ENCODE peak calls at places on chromosomes 11 and 22, in ten cellular contexts. One of them, this sample, is unnamed.
A peak's percentile ranks its signal among the peaks of the same experiment; 100 is the strongest.

GRCh38 chr22:37925767-37926166 is 19.7 kb downstream of the MICALL1 start:
- DNase-seq in stimulated activated CD8-positive, alpha-beta memory T cell treated with anti-CD3 and anti-CD28 coated beads, Interleukin-12 subunit alpha, Interleukin-12 subunit beta, amount 100 ng/mL, for 4 hours: no peak
- DNase-seq in NAMALWA: no peak
- DNase-seq in activated naive CD8-positive, alpha-beta T cell treated with anti-CD3 and anti-CD28 coated beads, Interleukin-2, amount 50 U/mL, for 24 hours: no peak
- DNase-seq in mucosa of descending colon: no peak
- DNase-seq in lower lobe of right lung: no peak
- DNase-seq in non-pigmented ciliary epithelial cell: no peak
- DNase-seq in activated CD4-positive, alpha-beta T cell treated with anti-CD3 and anti-CD28 coated beads, Interleukin-2, amount 50 U/mL, for 48 hours: no peak
- DNase-seq in cardiac fibroblast: no peak
- DNase-seq in aorta: no peak
- DNase-seq in this sample: no peak

GRCh38 chr22:27585141-27585540 is 216.4 kb downstream of the MN1 start:
- DNase-seq in stimulated activated CD8-positive, alpha-beta memory T cell treated with anti-CD3 and anti-CD28 coated beads, Interleukin-12 subunit alpha, Interleukin-12 subunit beta, amount 100 ng/mL, for 4 hours: no peak
- DNase-seq in NAMALWA: no peak
- DNase-seq in activated naive CD8-positive, alpha-beta T cell treated with anti-CD3 and anti-CD28 coated beads, Interleukin-2, amount 50 U/mL, for 24 hours: no peak
- DNase-seq in mucosa of descending colon: no peak
- DNase-seq in lower lobe of right lung: no peak
- DNase-seq in non-pigmented ciliary epithelial cell: no peak
- DNase-seq in activated CD4-positive, alpha-beta T cell treated with anti-CD3 and anti-CD28 coated beads, Interleukin-2, amount 50 U/mL, for 48 hours: no peak
- DNase-seq in cardiac fibroblast: peak; percentile 34
- DNase-seq in aorta: no peak
- DNase-seq in this sample: no peak

GRCh38 chr11:128407962-128408361 is 179.4 kb downstream of the ETS1 start:
- DNase-seq in stimulated activated CD8-positive, alpha-beta memory T cell treated with anti-CD3 and anti-CD28 coated beads, Interleukin-12 subunit alpha, Interleukin-12 subunit beta, amount 100 ng/mL, for 4 hours: no peak
- DNase-seq in NAMALWA: no peak
- DNase-seq in activated naive CD8-positive, alpha-beta T cell treated with anti-CD3 and anti-CD28 coated beads, Interleukin-2, amount 50 U/mL, for 24 hours: no peak
- DNase-seq in mucosa of descending colon: no peak
- DNase-seq in lower lobe of right lung: no peak
- DNase-seq in non-pigmented ciliary epithelial cell: peak; percentile 45
- DNase-seq in activated CD4-positive, alpha-beta T cell treated with anti-CD3 and anti-CD28 coated beads, Interleukin-2, amount 50 U/mL, for 48 hours: no peak
- DNase-seq in cardiac fibroblast: peak; percentile 68
- DNase-seq in aorta: no peak
- DNase-seq in this sample: no peak

GRCh38 chr22:17411213-17411612 is 42.0 kb downstream of the CECR2 start:
- DNase-seq in stimulated activated CD8-positive, alpha-beta memory T cell treated with anti-CD3 and anti-CD28 coated beads, Interleukin-12 subunit alpha, Interleukin-12 subunit beta, amount 100 ng/mL, for 4 hours: no peak
- DNase-seq in NAMALWA: no peak
- DNase-seq in activated naive CD8-positive, alpha-beta T cell treated with anti-CD3 and anti-CD28 coated beads, Interleukin-2, amount 50 U/mL, for 24 hours: no peak
- DNase-seq in mucosa of descending colon: no peak
- DNase-seq in lower lobe of right lung: no peak
- DNase-seq in non-pigmented ciliary epithelial cell: no peak
- DNase-seq in activated CD4-positive, alpha-beta T cell treated with anti-CD3 and anti-CD28 coated beads, Interleukin-2, amount 50 U/mL, for 48 hours: no peak
- DNase-seq in cardiac fibroblast: peak; percentile 63
- DNase-seq in aorta: no peak
- DNase-seq in this sample: no peak

GRCh38 chr22:41417622-41418390 is 28.8 kb downstream of the TOB2 start:
- DNase-seq in stimulated activated CD8-positive, alpha-beta memory T cell treated with anti-CD3 and anti-CD28 coated beads, Interleukin-12 subunit alpha, Interleukin-12 subunit beta, amount 100 ng/mL, for 4 hours: no peak
- DNase-seq in NAMALWA: no peak
- DNase-seq in activated naive CD8-positive, alpha-beta T cell treated with anti-CD3 and anti-CD28 coated beads, Interleukin-2, amount 50 U/mL, for 24 hours: no peak
- DNase-seq in mucosa of descending colon: peak; percentile 85
- DNase-seq in lower lobe of right lung: peak; percentile 95
- DNase-seq in non-pigmented ciliary epithelial cell: no peak
- DNase-seq in activated CD4-positive, alpha-beta T cell treated with anti-CD3 and anti-CD28 coated beads, Interleukin-2, amount 50 U/mL, for 48 hours: no peak
- DNase-seq in cardiac fibroblast: peak; percentile 19
- DNase-seq in aorta: peak; percentile 98
- DNase-seq in this sample: peak; percentile 96

GRCh38 chr11:75337195-75337654 is 14.2 kb downstream of the ARRB1 start:
- DNase-seq in stimulated activated CD8-positive, alpha-beta memory T cell treated with anti-CD3 and anti-CD28 coated beads, Interleukin-12 subunit alpha, Interleukin-12 subunit beta, amount 100 ng/mL, for 4 hours: no peak
- DNase-seq in NAMALWA: no peak
- DNase-seq in activated naive CD8-positive, alpha-beta T cell treated with anti-CD3 and anti-CD28 coated beads, Interleukin-2, amount 50 U/mL, for 24 hours: no peak
- DNase-seq in mucosa of descending colon: peak; percentile 36
- DNase-seq in lower lobe of right lung: peak; percentile 61
- DNase-seq in non-pigmented ciliary epithelial cell: no peak
- DNase-seq in activated CD4-positive, alpha-beta T cell treated with anti-CD3 and anti-CD28 coated beads, Interleukin-2, amount 50 U/mL, for 48 hours: no peak
- DNase-seq in cardiac fibroblast: peak; percentile 65
- DNase-seq in aorta: no peak
- DNase-seq in this sample: no peak

GRCh38 chr11:44833869-44834452 is 107.2 kb downstream of the TSPAN18 start:
- DNase-seq in stimulated activated CD8-positive, alpha-beta memory T cell treated with anti-CD3 and anti-CD28 coated beads, Interleukin-12 subunit alpha, Interleukin-12 subunit beta, amount 100 ng/mL, for 4 hours: no peak
- DNase-seq in NAMALWA: no peak
- DNase-seq in activated naive CD8-positive, alpha-beta T cell treated with anti-CD3 and anti-CD28 coated beads, Interleukin-2, amount 50 U/mL, for 24 hours: no peak
- DNase-seq in mucosa of descending colon: no peak
- DNase-seq in lower lobe of right lung: no peak
- DNase-seq in non-pigmented ciliary epithelial cell: no peak
- DNase-seq in activated CD4-positive, alpha-beta T cell treated with anti-CD3 and anti-CD28 coated beads, Interleukin-2, amount 50 U/mL, for 48 hours: no peak
- DNase-seq in cardiac fibroblast: no peak
- DNase-seq in aorta: no peak
- DNase-seq in this sample: peak; percentile 62

GRCh38 chr11:126450806-126451205 is 95.3 kb downstream of the ST3GAL4 start:
- DNase-seq in stimulated activated CD8-positive, alpha-beta memory T cell treated with anti-CD3 and anti-CD28 coated beads, Interleukin-12 subunit alpha, Interleukin-12 subunit beta, amount 100 ng/mL, for 4 hours: no peak
- DNase-seq in NAMALWA: no peak
- DNase-seq in activated naive CD8-positive, alpha-beta T cell treated with anti-CD3 and anti-CD28 coated beads, Interleukin-2, amount 50 U/mL, for 24 hours: no peak
- DNase-seq in mucosa of descending colon: no peak
- DNase-seq in lower lobe of right lung: no peak
- DNase-seq in non-pigmented ciliary epithelial cell: no peak
- DNase-seq in activated CD4-positive, alpha-beta T cell treated with anti-CD3 and anti-CD28 coated beads, Interleukin-2, amount 50 U/mL, for 48 hours: no peak
- DNase-seq in cardiac fibroblast: no peak
- DNase-seq in aorta: no peak
- DNase-seq in this sample: no peak

GRCh38 chr22:33853200-33854097 is 66.8 kb downstream of the LARGE1 start:
- DNase-seq in stimulated activated CD8-positive, alpha-beta memory T cell treated with anti-CD3 and anti-CD28 coated beads, Interleukin-12 subunit alpha, Interleukin-12 subunit beta, amount 100 ng/mL, for 4 hours: peak; percentile 1
- DNase-seq in NAMALWA: peak; percentile 90
- DNase-seq in activated naive CD8-positive, alpha-beta T cell treated with anti-CD3 and anti-CD28 coated beads, Interleukin-2, amount 50 U/mL, for 24 hours: peak; percentile 7
- DNase-seq in mucosa of descending colon: peak; percentile 75
- DNase-seq in lower lobe of right lung: peak; percentile 74
- DNase-seq in non-pigmented ciliary epithelial cell: no peak
- DNase-seq in activated CD4-positive, alpha-beta T cell treated with anti-CD3 and anti-CD28 coated beads, Interleukin-2, amount 50 U/mL, for 48 hours: no peak
- DNase-seq in cardiac fibroblast: peak; percentile 84
- DNase-seq in aorta: peak; percentile 83
- DNase-seq in this sample: peak; percentile 66

GRCh38 chr22:34111210-34111824 is 191.0 kb upstream of the LARGE1 start:
- DNase-seq in stimulated activated CD8-positive, alpha-beta memory T cell treated with anti-CD3 and anti-CD28 coated beads, Interleukin-12 subunit alpha, Interleukin-12 subunit beta, amount 100 ng/mL, for 4 hours: no peak
- DNase-seq in NAMALWA: peak; percentile 63
- DNase-seq in activated naive CD8-positive, alpha-beta T cell treated with anti-CD3 and anti-CD28 coated beads, Interleukin-2, amount 50 U/mL, for 24 hours: peak; percentile 5
- DNase-seq in mucosa of descending colon: no peak
- DNase-seq in lower lobe of right lung: no peak
- DNase-seq in non-pigmented ciliary epithelial cell: no peak
- DNase-seq in activated CD4-positive, alpha-beta T cell treated with anti-CD3 and anti-CD28 coated beads, Interleukin-2, amount 50 U/mL, for 48 hours: peak; percentile 3
- DNase-seq in cardiac fibroblast: peak; percentile 40
- DNase-seq in aorta: no peak
- DNase-seq in this sample: no peak

GRCh38 chr11:115409691-115410220 is 94.5 kb downstream of the CADM1 start:
- DNase-seq in stimulated activated CD8-positive, alpha-beta memory T cell treated with anti-CD3 and anti-CD28 coated beads, Interleukin-12 subunit alpha, Interleukin-12 subunit beta, amount 100 ng/mL, for 4 hours: no peak
- DNase-seq in NAMALWA: no peak
- DNase-seq in activated naive CD8-positive, alpha-beta T cell treated with anti-CD3 and anti-CD28 coated beads, Interleukin-2, amount 50 U/mL, for 24 hours: no peak
- DNase-seq in mucosa of descending colon: no peak
- DNase-seq in lower lobe of right lung: no peak
- DNase-seq in non-pigmented ciliary epithelial cell: no peak
- DNase-seq in activated CD4-positive, alpha-beta T cell treated with anti-CD3 and anti-CD28 coated beads, Interleukin-2, amount 50 U/mL, for 48 hours: no peak
- DNase-seq in cardiac fibroblast: no peak
- DNase-seq in aorta: no peak
- DNase-seq in this sample: no peak

GRCh38 chr11:61173456-61173855 is 12.2 kb upstream of the VPS37C start:
- DNase-seq in stimulated activated CD8-positive, alpha-beta memory T cell treated with anti-CD3 and anti-CD28 coated beads, Interleukin-12 subunit alpha, Interleukin-12 subunit beta, amount 100 ng/mL, for 4 hours: no peak
- DNase-seq in NAMALWA: peak; percentile 30
- DNase-seq in activated naive CD8-positive, alpha-beta T cell treated with anti-CD3 and anti-CD28 coated beads, Interleukin-2, amount 50 U/mL, for 24 hours: no peak
- DNase-seq in mucosa of descending colon: no peak
- DNase-seq in lower lobe of right lung: no peak
- DNase-seq in non-pigmented ciliary epithelial cell: no peak
- DNase-seq in activated CD4-positive, alpha-beta T cell treated with anti-CD3 and anti-CD28 coated beads, Interleukin-2, amount 50 U/mL, for 48 hours: no peak
- DNase-seq in cardiac fibroblast: peak; percentile 47
- DNase-seq in aorta: no peak
- DNase-seq in this sample: no peak

GRCh38 chr22:49290711-49291110 is 537.0 kb downstream of the BRD1 start:
- DNase-seq in stimulated activated CD8-positive, alpha-beta memory T cell treated with anti-CD3 and anti-CD28 coated beads, Interleukin-12 subunit alpha, Interleukin-12 subunit beta, amount 100 ng/mL, for 4 hours: no peak
- DNase-seq in NAMALWA: no peak
- DNase-seq in activated naive CD8-positive, alpha-beta T cell treated with anti-CD3 and anti-CD28 coated beads, Interleukin-2, amount 50 U/mL, for 24 hours: no peak
- DNase-seq in mucosa of descending colon: no peak
- DNase-seq in lower lobe of right lung: no peak
- DNase-seq in non-pigmented ciliary epithelial cell: no peak
- DNase-seq in activated CD4-positive, alpha-beta T cell treated with anti-CD3 and anti-CD28 coated beads, Interleukin-2, amount 50 U/mL, for 48 hours: no peak
- DNase-seq in cardiac fibroblast: no peak
- DNase-seq in aorta: peak; percentile 57
- DNase-seq in this sample: no peak

GRCh38 chr11:3127706-3128355 is 37.3 kb downstream of the OSBPL5 start:
- DNase-seq in stimulated activated CD8-positive, alpha-beta memory T cell treated with anti-CD3 and anti-CD28 coated beads, Interleukin-12 subunit alpha, Interleukin-12 subunit beta, amount 100 ng/mL, for 4 hours: no peak
- DNase-seq in NAMALWA: no peak
- DNase-seq in activated naive CD8-positive, alpha-beta T cell treated with anti-CD3 and anti-CD28 coated beads, Interleukin-2, amount 50 U/mL, for 24 hours: no peak
- DNase-seq in mucosa of descending colon: peak; percentile 29
- DNase-seq in lower lobe of right lung: peak; percentile 31
- DNase-seq in non-pigmented ciliary epithelial cell: no peak
- DNase-seq in activated CD4-positive, alpha-beta T cell treated with anti-CD3 and anti-CD28 coated beads, Interleukin-2, amount 50 U/mL, for 48 hours: no peak
- DNase-seq in cardiac fibroblast: no peak
- DNase-seq in aorta: peak; percentile 63
- DNase-seq in this sample: no peak

GRCh38 chr11:101974255-101974654 is 57.9 kb upstream of the ANGPTL5 start:
- DNase-seq in stimulated activated CD8-positive, alpha-beta memory T cell treated with anti-CD3 and anti-CD28 coated beads, Interleukin-12 subunit alpha, Interleukin-12 subunit beta, amount 100 ng/mL, for 4 hours: no peak
- DNase-seq in NAMALWA: no peak
- DNase-seq in activated naive CD8-positive, alpha-beta T cell treated with anti-CD3 and anti-CD28 coated beads, Interleukin-2, amount 50 U/mL, for 24 hours: no peak
- DNase-seq in mucosa of descending colon: no peak
- DNase-seq in lower lobe of right lung: no peak
- DNase-seq in non-pigmented ciliary epithelial cell: no peak
- DNase-seq in activated CD4-positive, alpha-beta T cell treated with anti-CD3 and anti-CD28 coated beads, Interleukin-2, amount 50 U/mL, for 48 hours: no peak
- DNase-seq in cardiac fibroblast: peak; percentile 30
- DNase-seq in aorta: no peak
- DNase-seq in this sample: no peak

GRCh38 chr11:96207459-96208449 is 135.2 kb downstream of the MAML2 start:
- DNase-seq in stimulated activated CD8-positive, alpha-beta memory T cell treated with anti-CD3 and anti-CD28 coated beads, Interleukin-12 subunit alpha, Interleukin-12 subunit beta, amount 100 ng/mL, for 4 hours: no peak
- DNase-seq in NAMALWA: peak; percentile 36
- DNase-seq in activated naive CD8-positive, alpha-beta T cell treated with anti-CD3 and anti-CD28 coated beads, Interleukin-2, amount 50 U/mL, for 24 hours: no peak
- DNase-seq in mucosa of descending colon: peak; percentile 45
- DNase-seq in lower lobe of right lung: no peak
- DNase-seq in non-pigmented ciliary epithelial cell: no peak
- DNase-seq in activated CD4-positive, alpha-beta T cell treated with anti-CD3 and anti-CD28 coated beads, Interleukin-2, amount 50 U/mL, for 48 hours: no peak
- DNase-seq in cardiac fibroblast: peak; percentile 58
- DNase-seq in aorta: no peak
- DNase-seq in this sample: no peak